ENCODE peak calls at places on chromosomes 16 and 17, in four cellular contexts. Y is breast epithelium, W is psoas muscle, S is skeletal muscle cell. J is an unnamed sample.

GRCh38 chr16:24701521-24701951 is 27.9 kb upstream of the TNRC6A start:
- DNase-seq in Y (no peak), S (no peak), W (no peak), J (peak)

GRCh38 chr16:79598341-79599181 is 2.0 kb downstream of the MAF start:
- DNase-seq in S (peak), W (peak), Y (peak), J (peak)

GRCh38 chr17:50194441-50195195 is 6.8 kb downstream of the COL1A1 start:
- DNase-seq in W (no peak), Y (no peak), S (no peak), J (no peak)

GRCh38 chr17:67569873-67570272 is 147.9 kb upstream of the NOL11 start:
- DNase-seq in W (no peak), S (no peak), Y (no peak), J (no peak)

GRCh38 chr16:3878610-3879009 is 1.9 kb downstream of the CREBBP start:
- DNase-seq in W (no peak), S (no peak), Y (no peak), J (no peak)

GRCh38 chr17:60293580-60294335 is 98.2 kb downstream of the USP32 start:
- DNase-seq in W (no peak), S (no peak), Y (no peak), J (no peak)

GRCh38 chr16:11852092-11852809 is 909 bp upstream of the RSL1D1 start:
- DNase-seq in Y (no peak), W (no peak), S (no peak), J (no peak)

GRCh38 chr17:49739662-49740271 is 24.2 kb downstream of the FAM117A start:
- DNase-seq in Y (peak), W (peak), S (no peak), J (peak)

GRCh38 chr17:77601054-77601979 is 357.2 kb upstream of the TNRC6C start:
- DNase-seq in W (peak), S (no peak), Y (no peak), J (peak)

GRCh38 chr17:60355663-60356594 is 36.0 kb downstream of the USP32 start:
- DNase-seq in W (no peak), S (no peak), Y (no peak), J (no peak)

GRCh38 chr16:81583893-81584705 is 139.5 kb downstream of the CMIP start:
- DNase-seq in S (no peak), W (no peak), Y (no peak), J (no peak)

GRCh38 chr17:1733047-1733357 is 8.5 kb downstream of the WDR81 start:
- DNase-seq in Y (no peak), S (no peak), W (peak), J (no peak)

GRCh38 chr17:56292010-56292409 is 138.7 kb downstream of the ANKFN1 start:
- DNase-seq in Y (no peak), S (no peak), W (no peak), J (no peak)

GRCh38 chr16:66152841-66153525 is 213.5 kb upstream of the CDH5 start:
- DNase-seq in S (peak), W (no peak), Y (no peak), J (no peak)

GRCh38 chr16:25841776-25842175 is 150.0 kb downstream of the HS3ST4 start:
- DNase-seq in S (no peak), W (no peak), Y (no peak), J (no peak)

GRCh38 chr17:66441012-66441703 is 138.7 kb downstream of the PRKCA start:
- DNase-seq in W (no peak), Y (no peak), S (no peak), J (no peak)

GRCh38 chr17:13704333-13704732 is 102.6 kb upstream of the HS3ST3A1 start:
- DNase-seq in Y (no peak), S (peak), W (no peak), J (no peak)

GRCh38 chr17:65743313-65743665 is 181.8 kb upstream of the AXIN2 start:
- DNase-seq in S (no peak), Y (no peak), W (no peak), J (no peak)

GRCh38 chr17:4858880-4859260 is 25.7 kb downstream of the MINK1 start:
- DNase-seq in Y (peak), S (no peak), W (peak), J (no peak)

GRCh38 chr17:63434951-63435571 is 11.0 kb downstream of the CYB561 start:
- DNase-seq in W (peak), Y (peak), S (no peak), J (peak)

GRCh38 chr17:69326302-69327059 is 452 bp downstream of the ABCA5 start:
- DNase-seq in Y (no peak), S (no peak), W (no peak), J (no peak)

GRCh38 chr17:30212750-30213149 is 22.7 kb downstream of the SLC6A4 start:
- DNase-seq in W (no peak), S (no peak), Y (no peak), J (no peak)

GRCh38 chr17:79892457-79893236 is 53.4 kb upstream of the CBX4 start:
- DNase-seq in Y (peak), W (no peak), S (no peak), J (no peak)

GRCh38 chr17:78777886-78778285 is 4.2 kb downstream of the CYTH1 start:
- DNase-seq in W (no peak), S (no peak), Y (no peak), J (no peak)

GRCh38 chr17:56834380-56835258 is 668 bp downstream of the DGKE start:
- DNase-seq in Y (peak), S (no peak), W (peak), J (peak)

GRCh38 chr16:3999479-3999868 is 116.8 kb downstream of the ADCY9 start:
- DNase-seq in W (peak), Y (no peak), S (no peak), J (no peak)

GRCh38 chr16:23368469-23368868 is 66.4 kb downstream of the SCNN1B start:
- DNase-seq in S (no peak), W (no peak), Y (no peak), J (no peak)

GRCh38 chr17:17703608-17703919 is 22.3 kb downstream of the RAI1 start:
- DNase-seq in S (no peak), Y (no peak), W (no peak), J (no peak)

GRCh38 chr17:17704931-17705330 is 23.7 kb downstream of the RAI1 start:
- DNase-seq in Y (no peak), S (no peak), W (no peak), J (no peak)

GRCh38 chr17:17708816-17709215 is 27.6 kb downstream of the RAI1 start:
- DNase-seq in W (no peak), S (no peak), Y (no peak), J (no peak)

GRCh38 chr17:17708301-17708700 is 27.0 kb downstream of the RAI1 start:
- DNase-seq in S (no peak), Y (no peak), W (no peak), J (no peak)

GRCh38 chr17:17706140-17707060 is 25.1 kb downstream of the RAI1 start:
- DNase-seq in S (no peak), W (no peak), Y (no peak), J (no peak)
- H3K4me3 ChIP-seq in S (no peak), W (no peak), Y (no peak), J (no peak)

GRCh38 chr16:865026-865425 is 64.5 kb upstream of the GNG13 start:
- DNase-seq in W (no peak), S (no peak), Y (no peak), J (no peak)

GRCh38 chr16:856811-857210 is 56.3 kb upstream of the GNG13 start:
- DNase-seq in S (no peak), W (no peak), Y (no peak), J (no peak)

GRCh38 chr16:861446-861845 is 60.9 kb upstream of the GNG13 start:
- DNase-seq in S (no peak), W (no peak), Y (no peak), J (no peak)

GRCh38 chr16:856101-856500 is 55.6 kb upstream of the GNG13 start:
- DNase-seq in W (no peak), Y (no peak), S (no peak), J (no peak)

DNA sequence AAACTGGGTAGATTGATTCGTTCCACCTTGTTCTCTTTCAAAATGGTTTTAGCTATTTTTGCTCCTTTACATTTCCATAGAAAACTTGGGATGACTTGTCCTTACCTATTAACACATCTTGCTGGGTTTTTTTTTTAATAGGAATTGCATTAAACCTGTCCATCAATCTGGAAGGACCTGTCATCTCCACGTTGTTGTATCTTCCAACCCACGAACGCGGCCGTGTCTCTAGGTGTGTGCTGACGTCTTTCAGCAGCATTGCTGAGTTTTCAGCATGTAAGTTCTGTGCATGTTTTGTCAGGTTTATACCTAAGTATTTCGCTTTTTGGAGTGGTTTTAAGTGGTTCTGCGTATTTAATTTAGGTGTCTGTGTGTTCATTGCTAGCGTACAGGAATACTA is 60.4 kb upstream of the GNG13 start:
- DNase-seq in Y (no peak), W (no peak), S (no peak), J (no peak)
- H3K4me3 ChIP-seq in Y (no peak), W (no peak), S (no peak), J (no peak)

DNA sequence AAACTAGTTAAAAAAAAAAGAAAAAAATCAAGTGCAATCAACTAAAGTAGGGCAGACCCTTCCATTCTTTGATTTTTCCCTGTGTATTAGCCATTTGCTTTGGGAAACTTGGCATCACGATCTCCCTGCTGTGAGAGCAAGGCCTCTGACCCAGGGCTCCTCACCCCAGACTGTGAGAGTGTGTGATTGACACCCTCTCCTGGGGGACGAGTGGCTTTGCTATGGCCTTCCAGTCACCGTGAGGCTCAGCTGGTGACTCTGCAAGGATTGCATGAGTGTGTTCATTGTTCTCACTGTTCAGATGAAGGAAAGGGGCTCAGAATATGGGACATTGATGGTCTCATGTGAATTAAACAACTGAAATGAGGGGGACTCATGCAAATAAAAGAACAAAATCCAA is 69.0 kb upstream of the BCAR1 start:
- DNase-seq in S (no peak), W (no peak), Y (no peak), J (no peak)
- H3K4me3 ChIP-seq in S (peak), W (no peak), Y (no peak), J (no peak)

DNA sequence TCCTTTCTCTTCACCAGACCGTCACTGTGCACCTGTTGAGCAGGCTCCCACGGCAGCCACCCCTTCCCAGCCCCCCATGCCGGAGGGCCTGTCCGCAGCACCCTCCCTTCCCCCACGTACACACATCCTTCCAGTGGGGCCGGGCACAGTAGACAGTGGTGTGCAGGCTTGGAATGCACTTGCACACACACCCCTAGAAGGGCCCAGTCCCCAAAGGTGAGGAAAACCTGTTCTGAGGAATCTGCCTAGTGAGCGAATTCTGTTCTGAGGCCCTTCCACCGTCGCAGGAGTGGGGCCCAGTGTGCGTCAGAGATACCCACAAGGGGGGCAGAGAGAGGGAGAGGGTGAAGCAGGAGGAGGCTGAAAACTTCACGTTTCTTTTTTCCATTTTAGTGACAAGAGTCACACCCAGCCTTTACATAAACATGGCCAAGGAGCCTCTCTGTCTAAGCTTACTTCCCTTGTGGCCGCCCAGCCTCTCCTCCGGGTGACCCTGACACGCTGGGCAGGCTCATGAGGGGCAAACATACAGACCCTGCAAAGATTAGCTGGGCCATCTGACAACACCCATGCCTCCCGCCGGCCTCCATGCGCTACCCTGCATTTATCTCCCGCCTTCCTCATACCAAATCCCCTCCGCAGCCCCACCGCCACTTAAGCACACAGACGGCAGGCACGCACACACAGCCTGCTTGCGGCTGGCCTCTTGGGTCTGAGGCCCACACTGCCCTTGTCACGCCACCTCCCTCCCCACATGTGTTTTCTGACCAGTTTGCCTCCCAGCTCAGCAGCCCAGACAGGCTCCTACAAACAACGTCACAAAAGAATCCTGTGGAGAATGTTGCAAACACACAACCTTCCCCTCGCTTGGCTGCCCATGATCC is 1.8 kb downstream of the ZBTB4 start:
- DNase-seq in S (peak), Y (peak), W (no peak), J (peak)
- H3K4me3 ChIP-seq in S (peak), Y (peak), W (peak), J (peak)

DNA sequence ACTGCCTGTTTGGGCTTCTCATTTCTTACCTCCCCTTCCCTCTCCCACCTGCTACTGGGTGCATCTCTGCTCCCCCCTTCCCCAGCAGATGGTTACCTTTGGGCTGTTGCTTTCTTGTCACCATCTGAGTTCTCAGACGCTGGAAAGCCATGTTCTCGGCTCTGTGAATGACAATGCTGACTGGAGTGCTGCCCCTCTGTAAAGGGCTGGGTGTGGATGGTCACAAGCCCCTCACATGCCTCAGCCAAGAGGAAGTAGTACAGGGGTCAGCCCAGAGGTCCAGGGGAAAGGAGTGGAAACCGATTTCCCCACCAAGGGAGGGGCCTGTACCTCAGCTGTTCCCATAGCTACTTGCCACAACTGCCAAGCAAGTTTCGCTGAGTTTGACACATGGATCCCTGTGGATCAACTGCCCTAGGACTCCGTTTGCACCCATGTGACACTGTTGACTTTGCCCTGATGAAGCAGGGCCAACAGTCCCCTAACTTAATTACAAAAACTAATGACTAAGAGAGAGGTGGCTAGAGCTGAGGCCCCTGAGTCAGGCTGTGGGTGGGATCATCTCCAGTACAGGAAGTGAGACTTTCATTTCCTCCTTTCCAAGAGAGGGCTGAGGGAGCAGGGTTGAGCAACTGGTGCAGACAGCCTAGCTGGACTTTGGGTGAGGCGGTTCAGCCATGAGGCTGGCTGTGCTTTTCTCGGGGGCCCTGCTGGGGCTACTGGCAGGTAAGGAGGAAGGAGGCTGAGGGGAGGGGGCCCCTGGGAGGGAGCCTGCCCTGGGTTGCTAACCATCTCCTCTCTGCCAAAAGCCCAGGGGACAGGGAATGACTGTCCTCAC is at the start of gene CD68:
- DNase-seq in S (peak), Y (peak), W (peak), J (peak)
- H3K4me3 ChIP-seq in S (peak), Y (peak), W (peak), J (no peak)

GRCh38 chr16:88413231-88413630 is 30.5 kb downstream of the ZNF469 start:
- DNase-seq in Y (no peak), W (no peak), S (no peak), J (no peak)
- H3K4me3 ChIP-seq in Y (no peak), W (no peak), S (no peak), J (no peak)

GRCh38 chr17:40621019-40621418 is 26.6 kb downstream of the SMARCE1 start:
- DNase-seq in Y (no peak), W (no peak), S (no peak), J (no peak)

GRCh38 chr17:40622509-40622928 is 25.1 kb downstream of the SMARCE1 start:
- DNase-seq in W (no peak), S (no peak), Y (no peak), J (no peak)

GRCh38 chr17:40623419-40624217 is 24.0 kb downstream of the SMARCE1 start:
- DNase-seq in Y (no peak), W (no peak), S (no peak), J (no peak)

GRCh38 chr17:40618754-40619625 is 28.6 kb downstream of the SMARCE1 start:
- DNase-seq in W (no peak), Y (no peak), S (no peak), J (no peak)

GRCh38 chr17:40621558-40621957 is 26.1 kb downstream of the SMARCE1 start:
- DNase-seq in W (no peak), Y (no peak), S (no peak), J (no peak)
- H3K4me3 ChIP-seq in W (no peak), Y (no peak), S (no peak), J (no peak)

GRCh38 chr16:47780213-47780612 is 319.1 kb downstream of the PHKB start:
- DNase-seq in W (no peak), Y (no peak), S (no peak), J (no peak)

GRCh38 chr16:47777191-47777590 is 316.1 kb downstream of the PHKB start:
- DNase-seq in S (peak), W (no peak), Y (no peak), J (no peak)

GRCh38 chr16:47779201-47780016 is 318.3 kb downstream of the PHKB start:
- DNase-seq in W (no peak), Y (no peak), S (no peak), J (no peak)

GRCh38 chr16:47774661-47775060 is 313.5 kb downstream of the PHKB start:
- DNase-seq in Y (no peak), S (peak), W (no peak), J (no peak)

DNA sequence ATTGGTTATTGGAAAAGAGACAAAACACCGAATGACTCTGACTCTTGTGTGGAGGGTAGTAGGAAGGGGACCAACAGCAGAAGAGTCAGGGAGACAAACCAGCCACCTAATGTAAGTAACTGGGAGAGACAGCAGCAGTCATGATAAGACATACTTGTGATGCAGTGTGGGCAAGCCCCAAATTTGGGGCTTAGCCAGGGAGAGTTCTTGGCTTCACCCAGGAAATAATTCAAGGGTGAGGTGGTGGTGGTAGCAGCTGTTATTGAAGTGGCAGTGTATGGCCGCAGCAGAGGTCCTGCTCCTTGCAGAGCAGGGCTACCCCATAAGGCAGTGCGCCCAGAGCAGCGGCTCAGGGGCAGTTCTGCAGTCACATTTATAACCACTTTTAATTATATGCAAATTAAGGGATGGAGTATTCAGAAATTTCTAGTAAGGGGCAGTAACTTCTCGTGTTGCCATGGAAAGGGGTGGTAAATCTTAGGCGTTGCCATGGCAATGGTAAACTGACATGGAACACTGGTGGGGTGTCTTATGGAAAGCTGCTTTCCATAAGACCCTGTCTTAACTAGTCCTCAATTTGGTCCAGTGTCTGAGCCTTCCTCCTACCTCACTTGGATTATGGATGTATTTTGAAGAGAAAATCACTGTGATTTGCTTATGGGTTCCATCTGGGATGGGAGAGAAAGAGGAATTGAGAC is 317.1 kb downstream of the PHKB start:
- DNase-seq in Y (no peak), W (no peak), S (no peak), J (no peak)
- H3K4me3 ChIP-seq in Y (no peak), W (no peak), S (no peak), J (no peak)

GRCh38 chr17:61908292-61909037 is 19.3 kb downstream of the INTS2 start:
- DNase-seq in Y (no peak), W (no peak), S (no peak), J (no peak)
- H3K4me3 ChIP-seq in Y (no peak), W (no peak), S (no peak), J (no peak)